ENCODE peak calls at places on chromosomes 6 and 20, in ten cellular contexts. C, I, G, B, V, Z, M, F, Q and H are unnamed samples.
A peak's percentile ranks its signal among the peaks of the same experiment; 100 is the strongest.

GRCh38 chr6:75213112-75213511 is 7.3 kb upstream of the COL12A1 start:
- DNase-seq in C (no peak), I (no peak), G (peak; percentile 54), B (no peak), V (peak; percentile 76), Z (no peak), M (no peak), F (no peak), Q (no peak), H (no peak)

GRCh38 chr6:12266571-12266970 is 23.6 kb upstream of the EDN1 start:
- DNase-seq in C (no peak), I (no peak), G (peak; percentile 67), B (no peak), V (peak; percentile 55), Z (no peak), M (no peak), F (no peak), Q (no peak), H (no peak)

GRCh38 chr20:25510721-25511120 is 74.6 kb downstream of the NINL start:
- DNase-seq in C (no peak), I (no peak), G (no peak), B (no peak), V (no peak), Z (no peak), M (no peak), F (no peak), Q (no peak), H (no peak)

GRCh38 chr20:20375862-20376261 is 8.0 kb downstream of the INSM1 start:
- DNase-seq in C (no peak), I (no peak), G (no peak), B (no peak), V (no peak), Z (no peak), M (no peak), F (no peak), Q (no peak), H (no peak)

GRCh38 chr20:35917077-35917476 is 37.2 kb downstream of the SCAND1 start:
- DNase-seq in C (no peak), I (no peak), G (no peak), B (no peak), V (no peak), Z (no peak), M (no peak), F (no peak), Q (no peak), H (no peak)

GRCh38 chr20:63081831-63082230 is 75.1 kb upstream of the BHLHE23 start:
- DNase-seq in C (no peak), I (no peak), G (no peak), B (no peak), V (no peak), Z (no peak), M (no peak), F (no peak), Q (no peak), H (no peak)

GRCh38 chr6:168189679-168190405 is 110.8 kb upstream of the FRMD1 start:
- DNase-seq in C (no peak), I (no peak), G (no peak), B (no peak), V (no peak), Z (no peak), M (no peak), F (no peak), Q (no peak), H (no peak)

GRCh38 chr6:135883045-135883444 is 31.5 kb downstream of the PDE7B start:
- DNase-seq in C (no peak), I (no peak), G (no peak), B (no peak), V (no peak), Z (no peak), M (no peak), F (no peak), Q (no peak), H (no peak)

GRCh38 chr6:11953641-11954040 is 58.5 kb upstream of the HIVEP1 start:
- DNase-seq in C (no peak), I (no peak), G (no peak), B (no peak), V (no peak), Z (no peak), M (no peak), F (no peak), Q (no peak), H (no peak)

GRCh38 chr6:35089935-35090505 is 51.1 kb downstream of the TCP11 start:
- DNase-seq in C (no peak), I (peak; percentile 34), G (peak; percentile 53), B (no peak), V (peak; percentile 72), Z (no peak), M (peak; percentile 41), F (no peak), Q (no peak), H (no peak)